ENCODE peak calls at places on chromosomes 2 and 18, in five cellular contexts. R, D, G, Z and Q are unnamed samples.

GRCh38 chr2:20050712-20051517 is 513 bp downstream of the LAPTM4A start:
- DNase-seq in G (peak), D (peak), R (peak), Z (peak), Q (peak)

GRCh38 chr2:240605867-240606743 is 19.2 kb upstream of the GPR35 start:
- DNase-seq in D (peak), Z (no peak), G (no peak), R (no peak), Q (no peak)

GRCh38 chr18:74351354-74351753 is 35.7 kb downstream of the C18orf63 start:
- DNase-seq in R (no peak), G (no peak), D (no peak), Z (no peak), Q (no peak)

GRCh38 chr2:168116448-168116847 is 130.9 kb downstream of the STK39 start:
- DNase-seq in D (no peak), Z (peak), G (no peak), R (no peak), Q (no peak)

GRCh38 chr2:67516899-67517530 is 119.9 kb downstream of the ETAA1 start:
- DNase-seq in G (no peak), Z (peak), D (no peak), R (no peak), Q (no peak)

GRCh38 chr2:128279786-128280701 is 38.6 kb downstream of the HS6ST1 start:
- DNase-seq in D (peak), Z (no peak), G (no peak), R (peak), Q (peak)

GRCh38 chr2:143452817-143453462 is 323.7 kb downstream of the ARHGAP15 start:
- DNase-seq in Z (no peak), D (peak), G (no peak), R (no peak), Q (no peak)

GRCh38 chr2:163157411-163157810 is 318.8 kb upstream of the KCNH7 start:
- DNase-seq in D (no peak), Z (no peak), G (no peak), R (no peak), Q (no peak)

GRCh38 chr2:164706522-164706921 is 85.2 kb upstream of the GRB14 start:
- DNase-seq in D (no peak), Z (no peak), R (no peak), G (no peak), Q (no peak)

GRCh38 chr2:120442923-120443571 is 97.1 kb downstream of the INHBB start:
- DNase-seq in R (no peak), G (no peak), D (peak), Z (no peak), Q (no peak)

GRCh38 chr18:29147944-29148343 is 971.0 kb upstream of the CDH2 start:
- DNase-seq in D (no peak), R (no peak), G (no peak), Z (peak), Q (peak)

GRCh38 chr18:68588169-68588568 is 126.7 kb downstream of the TMX3 start:
- DNase-seq in R (no peak), Z (no peak), G (no peak), D (no peak), Q (no peak)

GRCh38 chr2:130375291-130376266 is 19.7 kb downstream of the PTPN18 start:
- DNase-seq in R (no peak), G (no peak), Z (no peak), D (no peak), Q (no peak)